ENCODE peak calls at places on chromosomes 13 and 19, in five cellular contexts. Q, U, F, W and I are unnamed samples.

GRCh38 chr13:49466240-49466914 is 22.3 kb downstream of the SETDB2 start:
- DNase-seq in W (no peak), U (no peak), Q (no peak), F (no peak), I (no peak)

GRCh38 chr19:49436381-49437017 is 4.8 kb downstream of the SLC17A7 start:
- DNase-seq in U (peak; percentile 98), F (peak; percentile 99), W (no peak), Q (no peak), I (peak; percentile 32)

GRCh38 chr13:98998831-98999634 is 21.2 kb upstream of the DOCK9 start:
- DNase-seq in Q (no peak), U (no peak), F (no peak), W (peak; percentile 44), I (peak; percentile 53)

GRCh38 chr19:18612051-18612771 is 459 bp upstream of the TMEM59L start:
- DNase-seq in F (peak; percentile 53), W (no peak), U (no peak), Q (no peak), I (no peak)

GRCh38 chr19:49422407-49423277 is 599 bp downstream of the PTH2 start:
- DNase-seq in F (peak; percentile 86), W (no peak), Q (peak; percentile 17), U (peak; percentile 88), I (no peak)

GRCh38 chr19:16901491-16902175 is 12.8 kb downstream of the F2RL3 start:
- DNase-seq in U (no peak), W (no peak), F (no peak), Q (no peak), I (no peak)

GRCh38 chr19:4077011-4077382 is 10.3 kb upstream of the ZBTB7A start:
- DNase-seq in Q (no peak), U (no peak), F (no peak), W (no peak), I (no peak)

GRCh38 chr19:17775991-17776803 is 18.7 kb upstream of the B3GNT3 start:
- DNase-seq in U (no peak), W (no peak), Q (peak; percentile 6), F (no peak), I (no peak)

GRCh38 chr19:14562660-14563589 is 8.9 kb downstream of the NDUFB7 start:
- DNase-seq in F (peak; percentile 70), Q (no peak), U (peak; percentile 68), W (no peak), I (no peak)

GRCh38 chr19:56167064-56167578 is 8.7 kb upstream of the GALP start:
- DNase-seq in F (peak; percentile 82), U (no peak), Q (no peak), W (no peak), I (peak; percentile 32)

GRCh38 chr19:10603084-10603872 is 16.2 kb upstream of the AP1M2 start:
- DNase-seq in F (peak; percentile 56), U (peak; percentile 43), W (no peak), Q (no peak), I (peak; percentile 89)

GRCh38 chr19:56071151-56071550 is 49.9 kb downstream of the ZNF787 start:
- DNase-seq in F (peak; percentile 63), W (no peak), Q (no peak), U (peak; percentile 49), I (no peak)

GRCh38 chr13:52646967-52647366 is 4.7 kb downstream of the HNRNPA1L2 start:
- DNase-seq in U (no peak), Q (no peak), W (no peak), F (no peak), I (no peak)

GRCh38 chr13:91058066-91058465 is 289.4 kb upstream of the MIR17HG start:
- DNase-seq in F (peak; percentile 8), Q (no peak), U (peak; percentile 35), W (peak; percentile 9), I (no peak)

GRCh38 chr13:75021151-75021550 is 460.8 kb downstream of the TBC1D4 start:
- DNase-seq in F (no peak), Q (no peak), W (no peak), U (no peak), I (no peak)

GRCh38 chr13:33349996-33350826 is 64.7 kb upstream of the STARD13 start:
- DNase-seq in F (peak; percentile 51), W (peak; percentile 22), Q (peak; percentile 39), U (peak; percentile 32), I (no peak)

DNA sequence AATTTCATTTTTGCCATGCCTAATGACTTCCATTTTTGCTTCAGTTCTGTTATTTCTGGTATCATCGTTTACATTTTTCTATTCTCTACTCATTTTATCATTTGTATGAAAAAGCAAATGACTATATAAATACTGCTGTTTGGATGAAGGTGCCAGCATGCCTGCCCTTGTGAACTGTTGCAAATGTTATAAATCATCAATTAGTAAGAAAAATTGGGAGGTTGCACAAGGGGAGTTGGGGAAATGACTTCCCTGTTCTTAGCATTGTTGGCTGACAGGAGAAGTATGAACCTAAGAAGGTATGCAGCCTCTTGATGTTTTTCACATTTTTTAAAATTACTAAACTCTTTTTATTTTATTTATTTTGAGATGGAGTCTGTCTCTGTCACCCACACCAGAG is 15.1 kb downstream of the SAFB start:
- DNase-seq in W (no peak), F (no peak), Q (peak; percentile 34), U (no peak), I (no peak)
- TF ChIP-seq CTCF in W (no peak), F (no peak), Q (no peak), U (no peak), I (no peak)

GRCh38 chr19:48344892-48345291 is 18.8 kb downstream of the TMEM143 start:
- DNase-seq in F (peak; percentile 70), U (no peak), W (no peak), Q (no peak), I (no peak)
- H3K4me2 ChIP-seq in F (no peak overlapping the region), U (no peak overlapping the region), W (no peak overlapping the region), Q (no peak overlapping the region), I (no peak overlapping the region)

DNA sequence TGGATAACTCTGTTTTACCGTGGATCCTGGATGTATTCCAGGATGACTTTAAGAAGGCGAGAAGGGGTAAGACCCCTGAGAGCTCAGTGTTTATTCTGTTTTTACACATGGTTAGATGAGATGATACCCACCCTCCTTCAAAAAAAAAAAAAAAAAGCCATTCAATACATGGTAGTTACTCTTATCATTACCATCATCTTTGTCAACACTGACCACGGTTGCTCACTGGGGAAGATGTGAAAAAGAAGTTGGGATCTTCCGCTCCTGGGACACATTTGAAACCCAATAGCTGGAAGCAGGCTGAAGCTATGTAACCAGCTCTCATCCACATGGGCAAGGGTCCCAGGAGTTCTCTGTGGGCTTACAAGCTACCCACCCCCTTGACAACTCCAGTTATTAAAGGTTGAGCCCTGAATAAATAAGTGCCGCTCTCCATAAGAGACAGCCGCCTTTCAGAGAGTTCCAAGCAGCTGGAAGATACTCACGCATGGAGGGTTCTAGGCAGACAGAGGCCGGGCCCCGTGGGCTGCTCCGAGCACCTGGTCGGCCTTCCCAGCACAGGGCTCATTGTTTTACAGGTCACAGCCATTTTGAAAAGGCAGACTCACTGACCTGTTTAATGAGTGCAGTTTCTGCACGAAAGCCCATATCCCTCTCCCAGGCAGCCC is 22.8 kb downstream of the SERP2 start:
- DNase-seq in Q (no peak), W (no peak), F (no peak), U (no peak), I (no peak)
- H3K27ac ChIP-seq in Q (no peak overlapping the region), W (no peak overlapping the region), F (no peak overlapping the region), U (no peak overlapping the region), I (no peak overlapping the region)

GRCh38 chr19:1154731-1155351 is 19.2 kb downstream of the SBNO2 start:
- DNase-seq in W (peak; percentile 80), Q (peak; percentile 86), F (no peak), U (no peak), I (no peak)
- TF ChIP-seq CTCF in W (no peak), Q (no peak), F (no peak), U (no peak), I (no peak)

GRCh38 chr19:46471116-46471733 is at the start of gene PNMA8A:
- DNase-seq in W (peak; percentile 71), F (peak; percentile 96), Q (peak; percentile 57), U (peak; percentile 95), I (no peak)

GRCh38 chr19:46472592-46472991 is 1.2 kb upstream of the PNMA8A start:
- DNase-seq in F (no peak), W (no peak), U (no peak), Q (no peak), I (no peak)

GRCh38 chr19:46475976-46476375 is 4.6 kb upstream of the PNMA8A start:
- DNase-seq in W (no peak), U (no peak), Q (peak; percentile 30), F (no peak), I (no peak)

GRCh38 chr19:46471778-46472543 is 598 bp upstream of the PNMA8A start:
- DNase-seq in Q (no peak), U (no peak), W (no peak), F (no peak), I (no peak)

DNA sequence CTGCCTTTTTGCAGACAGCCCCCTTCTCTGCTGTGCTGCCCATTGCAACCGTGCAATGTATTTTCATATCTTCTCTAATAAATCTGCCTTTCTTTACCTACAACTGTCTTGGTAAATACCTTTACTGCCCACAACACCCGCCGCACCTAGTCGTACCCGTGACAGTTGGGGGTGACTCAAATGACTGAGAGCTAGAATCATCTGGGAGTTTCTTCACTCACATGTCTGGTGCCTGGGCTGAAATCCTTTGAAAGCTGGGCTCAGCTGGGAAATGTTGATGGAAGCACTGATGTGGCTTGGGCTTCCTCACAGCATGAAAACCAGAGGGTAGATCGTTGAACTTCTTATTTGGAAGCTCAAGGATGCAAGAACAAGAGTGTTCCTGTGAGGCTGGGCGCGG is 2.8 kb upstream of the PNMA8A start:
- DNase-seq in Q (no peak), F (no peak), U (no peak), W (no peak), I (no peak)
- H3K4me2 ChIP-seq in Q (no peak overlapping the region), F (no peak overlapping the region), U (no peak overlapping the region), W (no peak overlapping the region), I (no peak overlapping the region)

GRCh38 chr19:13019330-13019729 is 24.1 kb downstream of the NFIX start:
- DNase-seq in U (no peak), F (no peak), Q (no peak), W (no peak), I (no peak)

GRCh38 chr19:13022111-13022858 is 27.0 kb downstream of the NFIX start:
- DNase-seq in W (peak; percentile 64), Q (peak; percentile 76), U (no peak), F (no peak), I (no peak)

GRCh38 chr19:13017306-13018036 is 22.2 kb downstream of the NFIX start:
- DNase-seq in Q (no peak), F (peak; percentile 66), U (peak; percentile 54), W (no peak), I (no peak)

GRCh38 chr19:13018037-13018914 is 23.0 kb downstream of the NFIX start:
- DNase-seq in F (peak; percentile 70), W (peak; percentile 72), Q (peak; percentile 35), U (peak; percentile 55), I (no peak)

DNA sequence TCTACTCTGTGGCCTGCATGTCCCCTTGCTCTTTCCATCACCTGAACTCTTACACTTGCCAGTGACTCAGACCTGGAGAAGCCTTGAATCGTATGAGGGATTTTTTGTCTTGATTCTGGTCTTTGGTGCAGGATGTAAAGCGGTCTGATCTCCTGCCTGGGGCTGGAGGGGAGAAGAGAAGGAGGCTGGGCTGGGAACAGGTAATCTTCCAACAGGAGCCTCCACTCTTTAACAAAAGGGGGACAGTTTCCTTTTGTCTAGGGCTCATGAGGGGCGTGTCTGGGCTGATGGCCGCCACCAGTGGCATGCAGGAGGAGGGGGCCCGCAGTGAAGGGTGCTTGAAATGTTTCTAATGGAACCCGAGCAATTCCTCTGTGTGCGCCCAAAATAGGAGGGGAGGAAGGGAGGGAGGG is 24.7 kb downstream of the NFIX start:
- DNase-seq in Q (peak; percentile 34), F (peak; percentile 93), W (peak; percentile 70), U (peak; percentile 88), I (no peak)
- H3K27ac ChIP-seq in Q (peak overlapping the region; percentile 0), F (no peak overlapping the region), W (peak overlapping the region; percentile 78), U (no peak overlapping the region), I (no peak overlapping the region)